ENCODE peak calls at places on chromosomes 16 and 17, in five cellular contexts. V, Z, E, B and P are unnamed samples.

GRCh38 chr17:63001689-63002394 is 35.8 kb downstream of the TANC2 start:
- DNase-seq in V (no peak), Z (no peak), E (no peak), B (no peak), P (no peak)

GRCh38 chr16:83915081-83915480 is 16.2 kb downstream of the MLYCD start:
- DNase-seq in V (no peak), Z (no peak), E (no peak), B (no peak), P (no peak)

GRCh38 chr16:14423344-14423743 is 206.7 kb downstream of the PARN start:
- DNase-seq in V (no peak), Z (no peak), E (no peak), B (no peak), P (peak)

GRCh38 chr17:49156256-49156655 is 23.7 kb downstream of the B4GALNT2 start:
- DNase-seq in V (no peak), Z (no peak), E (no peak), B (no peak), P (no peak)

GRCh38 chr16:782766-783403 is 5.3 kb downstream of the RPUSD1 start:
- DNase-seq in V (no peak), Z (no peak), E (no peak), B (no peak), P (peak)

GRCh38 chr16:47713225-47713595 is 252.1 kb downstream of the PHKB start:
- DNase-seq in V (no peak), Z (peak), E (no peak), B (no peak), P (peak)

GRCh38 chr17:31389673-31390381 is 1.6 kb upstream of the RAB11FIP4 start:
- DNase-seq in V (no peak), Z (no peak), E (no peak), B (no peak), P (no peak)

GRCh38 chr17:8466873-8467272 is 31.2 kb downstream of the NDEL1 start:
- DNase-seq in V (no peak), Z (no peak), E (no peak), B (no peak), P (no peak)

GRCh38 chr17:27473190-27473747 is 17.0 kb downstream of the KSR1 start:
- DNase-seq in V (no peak), Z (no peak), E (no peak), B (no peak), P (no peak)

GRCh38 chr16:35750701-35751104 is 2291.3 kb downstream of the TP53TG3F start:
- DNase-seq in V (no peak), Z (no peak), E (no peak), B (no peak), P (no peak)

GRCh38 chr16:89003831-89004208 is 26.8 kb upstream of the CBFA2T3 start:
- DNase-seq in V (no peak), Z (no peak), E (no peak), B (peak), P (no peak)

GRCh38 chr17:61209099-61209439 is 190.6 kb upstream of the TBX2 start:
- DNase-seq in V (no peak), Z (peak), E (no peak), B (no peak), P (no peak)

GRCh38 chr17:42118126-42118510 is 3.0 kb downstream of the KAT2A start:
- DNase-seq in V (no peak), Z (no peak), E (no peak), B (no peak), P (no peak)

GRCh38 chr17:42117397-42118125 is 3.6 kb downstream of the KAT2A start:
- DNase-seq in V (no peak), Z (no peak), E (no peak), B (peak), P (no peak)

GRCh38 chr17:42118545-42118944 is 2.6 kb downstream of the KAT2A start:
- DNase-seq in V (no peak), Z (peak), E (no peak), B (peak), P (peak)

GRCh38 chr17:42119301-42119700 is 1.9 kb downstream of the KAT2A start:
- DNase-seq in V (no peak), Z (no peak), E (no peak), B (peak), P (no peak)

GRCh38 chr17:42116705-42117396 is 4.3 kb downstream of the KAT2A start:
- DNase-seq in V (peak), Z (peak), E (peak), B (peak), P (peak)
- TF ChIP-seq CTCF in V (peak), Z (peak), E (peak), B (peak), P (peak)

GRCh38 chr16:27751676-27752075 is 201.7 kb downstream of the KATNIP start:
- DNase-seq in V (no peak), Z (no peak), E (no peak), B (no peak), P (no peak)

GRCh38 chr16:27749547-27749875 is 199.6 kb downstream of the KATNIP start:
- DNase-seq in V (no peak), Z (no peak), E (no peak), B (no peak), P (no peak)

GRCh38 chr16:27749946-27750345 is 200.0 kb downstream of the KATNIP start:
- DNase-seq in V (no peak), Z (no peak), E (no peak), B (no peak), P (no peak)

GRCh38 chr16:27747946-27748345 is 198.0 kb downstream of the KATNIP start:
- DNase-seq in V (no peak), Z (no peak), E (no peak), B (no peak), P (no peak)

DNA sequence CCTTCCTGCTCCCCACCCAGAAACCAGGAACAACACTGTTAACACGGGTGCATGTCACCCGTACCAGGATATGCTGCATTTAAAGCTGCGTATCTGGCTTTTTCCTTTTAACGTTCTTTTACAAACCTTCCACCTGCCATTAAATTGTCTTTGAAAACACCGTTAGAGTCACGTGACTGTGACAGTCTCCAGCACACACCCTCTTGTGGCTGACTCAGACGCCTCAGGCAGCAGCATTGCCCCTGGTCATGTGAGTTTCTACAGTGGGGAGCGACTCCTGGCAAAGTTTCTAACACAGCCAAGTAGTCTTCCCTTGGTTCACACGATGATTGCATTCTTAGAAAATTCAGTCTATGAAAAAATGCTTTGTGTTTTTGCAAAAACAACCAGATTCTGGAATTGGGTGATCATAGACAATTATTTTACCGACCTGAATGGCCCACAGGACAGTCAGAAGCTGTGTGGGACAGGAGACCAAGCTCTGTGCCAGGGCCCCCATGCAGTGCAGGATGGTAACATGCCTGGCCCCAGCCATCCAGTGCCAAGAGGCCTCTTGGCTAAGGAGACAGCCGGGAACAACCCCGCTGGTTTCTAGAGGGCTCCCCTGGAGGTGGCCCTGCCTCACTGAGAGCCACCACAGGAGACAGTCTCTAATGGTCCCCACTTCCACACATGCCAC is 199.1 kb downstream of the KATNIP start:
- DNase-seq in V (no peak), Z (peak), E (peak), B (no peak), P (peak)
- TF ChIP-seq CTCF in V (peak), Z (peak), E (peak), B (no peak), P (no peak)

GRCh38 chr16:23728112-23728477 is 15.1 kb upstream of the ERN2 start:
- DNase-seq in V (no peak), Z (no peak), E (no peak), B (no peak), P (peak)
- TF ChIP-seq CTCF in V (no peak), Z (no peak), E (no peak), B (no peak), P (peak)

DNA sequence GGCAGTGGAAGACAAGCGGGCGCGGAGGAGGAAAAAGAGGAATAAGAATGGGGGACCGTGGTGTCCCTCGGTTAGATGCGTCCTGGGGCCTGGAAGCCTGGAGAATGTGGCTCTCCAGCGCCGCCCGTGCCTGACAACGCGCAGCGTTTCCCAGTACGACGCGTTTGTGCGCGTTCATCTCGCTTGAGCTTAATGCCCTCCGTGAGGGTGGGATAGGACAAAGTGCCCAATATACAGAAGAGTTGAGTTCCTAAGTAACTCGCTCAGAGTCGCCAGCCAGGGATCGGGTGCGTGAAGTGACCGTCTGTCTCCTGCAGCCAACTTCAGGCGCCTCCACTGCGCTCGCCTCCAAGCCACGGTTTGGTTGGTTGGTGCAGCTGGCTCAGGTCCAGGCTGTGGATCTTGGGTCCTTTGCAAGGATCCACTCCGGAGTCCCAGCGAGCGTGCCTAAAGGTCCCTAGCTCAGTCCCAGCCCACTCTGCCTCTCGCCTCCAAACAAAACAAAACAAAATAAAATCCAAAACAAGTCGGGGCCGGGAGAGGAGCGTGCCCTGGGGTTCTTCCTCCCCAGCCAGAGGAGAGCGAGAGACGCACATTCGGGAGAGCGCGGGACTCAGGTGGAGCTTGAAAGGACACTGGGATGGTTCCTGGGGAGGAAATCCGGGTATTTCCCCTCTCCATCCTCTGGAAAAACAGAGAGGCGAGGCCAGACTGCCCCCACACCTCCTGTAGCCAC is 951 bp downstream of the GALR2 start:
- DNase-seq in V (peak), Z (no peak), E (no peak), B (no peak), P (no peak)
- TF ChIP-seq CTCF in V (no peak), Z (no peak), E (no peak), B (no peak), P (no peak)

GRCh38 chr17:80772906-80773242 is 218.8 kb upstream of the CHMP6 start:
- DNase-seq in V (no peak), Z (no peak), E (no peak), B (no peak), P (no peak)

GRCh38 chr17:80774146-80774545 is 217.5 kb upstream of the CHMP6 start:
- DNase-seq in V (no peak), Z (no peak), E (no peak), B (no peak), P (no peak)

GRCh38 chr17:80771612-80772005 is 220.0 kb upstream of the CHMP6 start:
- DNase-seq in V (no peak), Z (no peak), E (no peak), B (no peak), P (no peak)

GRCh38 chr17:80774643-80775281 is 216.9 kb upstream of the CHMP6 start:
- DNase-seq in V (no peak), Z (no peak), E (no peak), B (no peak), P (no peak)

DNA sequence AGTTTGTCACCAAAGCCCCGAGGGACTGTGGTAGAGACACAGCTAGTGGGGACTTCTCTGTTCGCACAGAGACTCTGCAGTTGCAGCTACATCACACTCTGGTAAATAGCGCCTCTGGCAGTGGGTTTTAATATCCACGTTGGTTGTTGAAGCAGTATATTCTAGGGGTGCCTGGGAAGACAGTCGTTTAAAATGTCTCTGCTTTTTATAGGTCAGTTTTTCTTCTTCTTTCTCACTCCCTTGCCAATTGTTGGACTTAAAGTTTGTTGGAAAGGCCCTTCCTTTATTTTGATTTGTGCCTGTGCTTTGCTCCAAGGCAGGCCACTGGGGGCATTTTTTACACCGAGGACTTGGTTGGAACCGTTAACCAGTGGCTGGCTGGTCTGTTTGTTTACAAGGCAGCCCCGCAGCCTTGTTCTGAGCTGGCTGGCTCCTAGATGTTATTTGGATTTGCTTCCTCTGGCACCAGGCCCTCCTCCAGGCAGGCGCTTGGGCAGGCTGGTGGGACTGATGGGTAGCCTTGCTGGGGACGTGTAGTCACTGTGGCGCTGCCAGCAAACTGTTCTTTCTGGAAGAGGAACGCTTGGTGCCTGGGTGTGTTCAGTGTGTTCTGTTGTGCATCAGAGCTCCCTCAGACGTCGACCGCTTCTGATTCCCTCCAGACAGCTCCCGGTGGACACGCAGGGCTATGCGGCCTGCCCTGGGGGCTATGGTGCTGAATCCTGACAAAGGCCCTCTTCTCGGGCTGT is 218.2 kb upstream of the CHMP6 start:
- DNase-seq in V (no peak), Z (peak), E (peak), B (no peak), P (no peak)
- TF ChIP-seq CTCF in V (no peak), Z (no peak), E (no peak), B (no peak), P (no peak)

DNA sequence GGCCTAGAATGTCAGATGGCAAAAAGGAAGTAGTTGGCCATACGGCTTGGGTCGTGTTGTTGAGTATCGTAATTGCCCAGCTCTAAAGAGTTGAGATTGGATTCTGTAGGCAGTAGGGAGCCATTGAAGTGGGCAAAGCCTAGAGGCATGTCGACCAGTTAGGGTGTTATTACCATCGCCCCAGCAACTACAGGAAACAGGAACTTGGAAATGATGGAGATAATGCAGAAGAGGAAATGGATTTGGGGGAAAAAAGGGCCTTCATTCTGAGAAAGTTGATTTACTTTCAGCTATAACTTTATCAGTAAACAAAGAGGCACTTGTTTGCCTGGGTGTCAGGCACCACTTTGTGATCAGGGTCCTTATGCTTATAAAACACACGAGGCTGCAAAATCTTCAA is 52.6 kb downstream of the COX10 start:
- DNase-seq in V (no peak), Z (no peak), E (no peak), B (no peak), P (no peak)
- TF ChIP-seq CTCF in V (no peak), Z (no peak), E (no peak), B (no peak), P (no peak)

DNA sequence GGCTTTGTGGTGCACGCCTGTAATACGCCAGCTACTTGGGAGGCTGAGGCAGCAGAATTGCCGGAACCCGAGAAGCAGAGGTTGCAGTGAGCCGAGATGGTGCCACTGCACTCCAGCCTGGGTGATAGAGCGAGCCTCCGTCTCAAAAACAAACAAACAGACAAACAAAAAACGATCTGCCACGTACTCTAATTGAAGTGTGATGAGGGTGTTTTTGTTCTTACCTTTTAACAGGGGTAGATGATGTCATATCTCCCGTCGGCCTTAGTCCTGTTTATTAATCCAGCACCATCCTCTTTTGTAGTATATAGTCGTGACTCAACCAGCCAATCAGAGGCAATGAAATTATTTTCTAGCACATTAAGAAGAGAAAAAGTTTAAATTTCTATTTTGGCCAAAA is 58.5 kb downstream of the IQCK start:
- DNase-seq in V (no peak), Z (no peak), E (no peak), B (no peak), P (no peak)
- TF ChIP-seq CTCF in V (no peak), Z (no peak), E (no peak), B (no peak), P (no peak)

DNA sequence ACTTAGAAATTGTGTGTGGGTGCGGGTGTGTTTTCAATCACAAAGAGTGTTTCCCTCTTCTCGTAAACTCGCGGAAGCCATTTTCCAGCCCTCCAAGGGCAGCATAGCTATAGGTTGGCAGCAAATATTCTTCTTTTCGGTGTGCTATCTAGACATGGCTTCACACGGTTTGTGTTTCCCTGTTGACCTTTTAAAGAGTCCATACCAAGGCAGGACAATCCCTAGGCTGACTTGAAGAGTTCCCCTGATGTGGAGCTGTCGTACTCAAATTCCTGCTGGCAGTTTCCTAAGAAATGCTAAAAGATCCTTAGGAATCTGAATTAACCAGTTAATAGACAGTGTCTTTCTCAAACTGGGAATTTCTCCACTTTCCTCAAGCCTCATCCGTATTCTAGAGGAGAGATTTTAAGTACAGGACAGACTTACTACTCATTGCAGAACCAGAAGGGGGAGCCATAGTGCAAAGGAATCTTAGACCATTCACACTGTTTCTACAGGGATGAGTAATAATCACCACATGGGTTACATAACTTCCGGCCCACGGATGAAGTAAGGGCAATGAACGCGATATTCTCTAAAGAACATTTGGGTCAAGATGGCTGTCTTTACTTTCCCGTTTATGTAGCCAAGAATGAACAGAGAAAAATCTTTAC is 288.6 kb upstream of the ELAC2 start:
- DNase-seq in V (peak), Z (peak), E (peak), B (no peak), P (peak)
- TF ChIP-seq CTCF in V (peak), Z (peak), E (peak), B (no peak), P (peak)

GRCh38 chr16:86403056-86403455 is 107.3 kb upstream of the FOXF1 start:
- DNase-seq in V (no peak), Z (no peak), E (no peak), B (no peak), P (no peak)

GRCh38 chr16:86405319-86405718 is 105.0 kb upstream of the FOXF1 start:
- DNase-seq in V (no peak), Z (no peak), E (no peak), B (no peak), P (no peak)

GRCh38 chr16:86406056-86406455 is 104.3 kb upstream of the FOXF1 start:
- DNase-seq in V (no peak), Z (no peak), E (no peak), B (no peak), P (no peak)

GRCh38 chr16:86404678-86405077 is 105.6 kb upstream of the FOXF1 start:
- DNase-seq in V (no peak), Z (no peak), E (no peak), B (no peak), P (no peak)

GRCh38 chr16:86403541-86404163 is 106.7 kb upstream of the FOXF1 start:
- DNase-seq in V (no peak), Z (peak), E (no peak), B (no peak), P (peak)
- TF ChIP-seq CTCF in V (no peak), Z (no peak), E (no peak), B (no peak), P (peak)